ENCODE peak calls at places on chromosome 4, in ten cellular contexts. W is upper lobe of right lung, J is brain microvascular endothelial cell, Y is AG09309, A is H9, R is fibroblast of the aortic adventitia, L is mucosa of descending colon, E is IMR-90, C is choroid plexus epithelial cell, I is GM10248. Z is an unnamed sample.

GRCh38 chr4:62548108-62548524 is 1348.0 kb downstream of the ADGRL3 start:
- DNase-seq in W (no peak), J (no peak), Y (no peak), A (peak; percentile 65), R (peak; percentile 56), L (no peak), E (no peak), C (no peak), I (no peak), Z (no peak)

GRCh38 chr4:81723927-81724587 is 252.3 kb upstream of the RASGEF1B start:
- DNase-seq in W (no peak), J (peak; percentile 1), Y (no peak), A (no peak), R (peak; percentile 5), L (no peak), E (no peak), C (peak; percentile 27), I (no peak), Z (no peak)

GRCh38 chr4:137541866-137542648 is 9.8 kb upstream of the PCDH18 start:
- DNase-seq in W (no peak), J (no peak), Y (no peak), A (no peak), R (no peak), L (no peak), E (no peak), C (no peak), I (no peak), Z (no peak)

GRCh38 chr4:38230121-38230728 is 270.0 kb downstream of the PTTG2 start:
- DNase-seq in W (no peak), J (no peak), Y (no peak), A (no peak), R (no peak), L (peak; percentile 79), E (no peak), C (no peak), I (no peak), Z (no peak)

GRCh38 chr4:54539500-54540029 is 118.2 kb upstream of the KIT start:
- DNase-seq in W (peak; percentile 75), J (peak; percentile 45), Y (no peak), A (peak; percentile 83), R (no peak), L (peak; percentile 72), E (peak; percentile 46), C (peak; percentile 26), I (peak; percentile 8), Z (peak; percentile 69)

GRCh38 chr4:94127707-94128328 is 79.8 kb upstream of the SMARCAD1 start:
- DNase-seq in W (no peak), J (no peak), Y (no peak), A (no peak), R (peak; percentile 46), L (no peak), E (peak; percentile 29), C (peak; percentile 59), I (peak; percentile 28), Z (no peak)

GRCh38 chr4:176988226-176988625 is 195.5 kb upstream of the VEGFC start:
- DNase-seq in W (no peak), J (peak; percentile 93), Y (peak; percentile 90), A (no peak), R (peak; percentile 95), L (no peak), E (peak; percentile 99), C (peak; percentile 85), I (no peak), Z (no peak)

GRCh38 chr4:95340191-95340590 is 208.6 kb downstream of the UNC5C start:
- DNase-seq in W (no peak), J (no peak), Y (no peak), A (no peak), R (no peak), L (no peak), E (no peak), C (no peak), I (no peak), Z (no peak)

GRCh38 chr4:1604706-1605205 is 79.4 kb downstream of the FAM53A start:
- DNase-seq in W (peak; percentile 68), J (no peak), Y (no peak), A (no peak), R (no peak), L (no peak), E (no peak), C (no peak), I (no peak), Z (no peak)

GRCh38 chr4:77006753-77007355 is 57.3 kb downstream of the SEPTIN11 start:
- DNase-seq in W (no peak), J (no peak), Y (no peak), A (no peak), R (no peak), L (no peak), E (no peak), C (no peak), I (no peak), Z (no peak)

GRCh38 chr4:61275214-61275613 is 75.1 kb downstream of the ADGRL3 start:
- DNase-seq in W (no peak), J (peak; percentile 3), Y (no peak), A (no peak), R (no peak), L (no peak), E (no peak), C (no peak), I (no peak), Z (no peak)

GRCh38 chr4:102625232-102625930 is 124.2 kb downstream of the NFKB1 start:
- DNase-seq in W (no peak), J (no peak), Y (no peak), A (peak; percentile 64), R (peak; percentile 50), L (no peak), E (peak; percentile 54), C (peak; percentile 81), I (peak; percentile 77), Z (no peak)

GRCh38 chr4:138344851-138345250 is 102.7 kb upstream of the SLC7A11 start:
- DNase-seq in W (no peak), J (no peak), Y (no peak), A (no peak), R (no peak), L (no peak), E (no peak), C (no peak), I (no peak), Z (no peak)

GRCh38 chr4:37623940-37624339 is 62.2 kb downstream of the RELL1 start:
- DNase-seq in W (no peak), J (no peak), Y (no peak), A (no peak), R (no peak), L (no peak), E (no peak), C (no peak), I (no peak), Z (no peak)

GRCh38 chr4:11228575-11228974 is 200.1 kb downstream of the HS3ST1 start:
- DNase-seq in W (no peak), J (no peak), Y (no peak), A (no peak), R (no peak), L (no peak), E (no peak), C (no peak), I (no peak), Z (no peak)

GRCh38 chr4:73257995-73258667 is 467 bp downstream of the ANKRD17 start:
- DNase-seq in W (no peak), J (peak; percentile 2), Y (no peak), A (peak; percentile 46), R (peak; percentile 29), L (no peak), E (peak; percentile 32), C (peak; percentile 33), I (no peak), Z (no peak)

GRCh38 chr4:83629945-83630684 is 94.2 kb downstream of the GPAT3 start:
- DNase-seq in W (no peak), J (peak; percentile 21), Y (no peak), A (no peak), R (peak; percentile 88), L (peak; percentile 65), E (peak; percentile 82), C (peak; percentile 57), I (no peak), Z (no peak)

GRCh38 chr4:15605537-15605936 is 49.6 kb downstream of the FBXL5 start:
- DNase-seq in W (no peak), J (no peak), Y (no peak), A (no peak), R (no peak), L (no peak), E (no peak), C (no peak), I (no peak), Z (peak; percentile 3)

GRCh38 chr4:151644625-151645024 is 116.2 kb downstream of the GATB start:
- DNase-seq in W (no peak), J (no peak), Y (no peak), A (peak; percentile 75), R (no peak), L (no peak), E (no peak), C (no peak), I (no peak), Z (peak; percentile 27)
- TF ChIP-seq CTCF in W (peak; percentile 22), J (peak; percentile 70), Y (peak; percentile 43), A (peak; percentile 76), R (peak; percentile 34), L (peak; percentile 24), E (peak; percentile 22), C (peak; percentile 51), I (no peak), Z (peak; percentile 54)

DNA sequence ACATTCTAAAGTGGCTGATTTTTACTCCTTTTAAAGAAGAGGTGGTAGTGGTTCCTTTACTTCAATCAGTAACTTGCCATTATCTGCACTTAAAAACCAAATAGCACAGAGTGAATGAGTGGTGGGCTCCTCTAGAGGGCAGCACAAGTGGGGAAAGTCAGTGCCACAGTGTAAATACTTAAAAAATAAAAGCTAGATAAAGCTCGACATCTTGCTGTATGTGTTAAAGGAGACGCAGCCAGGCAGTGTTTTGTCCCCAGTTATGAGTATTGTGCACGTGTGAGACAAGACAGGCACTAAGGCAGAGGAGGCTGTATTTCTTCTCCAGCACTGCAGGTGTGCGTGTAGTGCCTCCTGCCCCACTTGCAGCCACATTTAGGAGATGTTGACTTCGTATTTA is 24.6 kb downstream of the NAP1L5 start:
- DNase-seq in W (no peak), J (peak; percentile 48), Y (no peak), A (peak; percentile 44), R (peak; percentile 63), L (no peak), E (peak; percentile 48), C (peak; percentile 75), I (peak; percentile 16), Z (peak; percentile 37)
- TF ChIP-seq CTCF in W (peak; percentile 48), J (peak; percentile 87), Y (peak; percentile 49), A (peak; percentile 86), R (peak; percentile 78), L (no peak), E (peak; percentile 62), C (peak; percentile 89), I (peak; percentile 55), Z (peak; percentile 73)

DNA sequence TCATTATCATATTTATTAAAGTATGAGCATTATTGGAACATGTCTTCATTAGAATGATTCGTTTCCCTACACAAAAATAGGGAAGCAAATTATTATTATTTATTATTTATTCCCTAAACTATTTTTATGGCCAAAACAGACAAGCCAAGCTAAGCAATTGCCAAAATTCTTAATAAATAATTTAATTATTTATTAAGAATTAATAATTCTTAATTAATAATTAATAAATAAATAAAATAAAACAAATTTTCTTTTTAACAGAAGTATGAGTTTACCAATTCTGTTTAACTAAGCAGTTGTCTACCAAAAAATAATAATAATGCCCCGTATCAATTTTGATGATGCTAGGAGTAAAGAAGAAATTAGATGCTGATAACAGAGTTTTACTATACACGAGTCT is 1080.8 kb upstream of the AGA start:
- DNase-seq in W (no peak), J (no peak), Y (no peak), A (no peak), R (no peak), L (no peak), E (no peak), C (no peak), I (no peak), Z (no peak)
- TF ChIP-seq CTCF in W (no peak), J (no peak), Y (no peak), A (no peak), R (no peak), L (no peak), E (no peak), C (no peak), I (no peak), Z (no peak)

GRCh38 chr4:183838987-183839712 is 66.0 kb upstream of the STOX2 start:
- DNase-seq in W (no peak), J (peak; percentile 5), Y (no peak), A (no peak), R (peak; percentile 42), L (no peak), E (peak; percentile 15), C (peak; percentile 34), I (no peak), Z (no peak)
- TF ChIP-seq CTCF in W (peak; percentile 16), J (peak; percentile 33), Y (peak; percentile 20), A (peak; percentile 59), R (no peak), L (no peak), E (peak; percentile 40), C (peak; percentile 25), I (no peak), Z (peak; percentile 53)